ENCODE peak calls at places on chromosomes 2 and 18, in four cellular contexts. I, J, L and N are unnamed samples.

GRCh38 chr2:51165534-51166260 is 133.8 kb upstream of the NRXN1 start:
- DNase-seq in L (no peak), J (peak; percentile 3), I (no peak), N (no peak)

GRCh38 chr18:49274188-49274714 is 186.2 kb downstream of the DYM start:
- DNase-seq in J (peak; percentile 73), I (no peak), L (no peak), N (peak; percentile 58)

GRCh38 chr2:96259497-96259921 is 6.3 kb downstream of the TMEM127 start:
- DNase-seq in J (no peak), L (no peak), I (no peak), N (no peak)

GRCh38 chr2:22481507-22482217 is 903.3 kb upstream of the KLHL29 start:
- DNase-seq in L (no peak), I (no peak), J (no peak), N (no peak)

GRCh38 chr2:13056259-13056843 is 339.6 kb downstream of the TRIB2 start:
- DNase-seq in L (no peak), I (peak; percentile 31), J (peak; percentile 8), N (peak; percentile 10)

GRCh38 chr2:31270136-31270535 is 36.2 kb downstream of the EHD3 start:
- DNase-seq in I (no peak), L (no peak), J (peak; percentile 43), N (no peak)

GRCh38 chr2:165796819-165797530 is 2.9 kb upstream of the GALNT3 start:
- DNase-seq in J (no peak), I (no peak), L (no peak), N (no peak)

GRCh38 chr18:48304906-48305693 is 104.1 kb downstream of the ZBTB7C start:
- DNase-seq in I (no peak), L (no peak), J (no peak), N (no peak)

GRCh38 chr2:51597086-51597485 is 565.2 kb upstream of the NRXN1 start:
- DNase-seq in J (no peak), L (no peak), I (no peak), N (no peak)

GRCh38 chr2:64054166-64054915 is 35.1 kb upstream of the VPS54 start:
- DNase-seq in L (no peak), J (no peak), I (no peak), N (no peak)

GRCh38 chr18:9062418-9062751 is 40.1 kb upstream of the NDUFV2 start:
- DNase-seq in L (no peak), J (no peak), I (no peak), N (no peak)

GRCh38 chr2:74585406-74586182 is 31.1 kb downstream of the DOK1 start:
- DNase-seq in I (no peak), J (no peak), L (no peak), N (no peak)

GRCh38 chr2:17058772-17059402 is 393.3 kb upstream of the CYRIA start:
- DNase-seq in I (no peak), L (no peak), J (no peak), N (no peak)

GRCh38 chr2:98479959-98480524 is 35.4 kb downstream of the INPP4A start:
- DNase-seq in J (peak; percentile 90), I (peak; percentile 74), L (no peak), N (no peak)

GRCh38 chr18:3906072-3906471 is 456.1 kb downstream of the TGIF1 start:
- DNase-seq in I (no peak), L (no peak), J (peak; percentile 51), N (no peak)

GRCh38 chr2:45028276-45028675 is 19.0 kb upstream of the SIX2 start:
- DNase-seq in I (no peak), J (peak; percentile 26), L (no peak), N (peak; percentile 18)

GRCh38 chr18:44954256-44954655 is 273.6 kb downstream of the SETBP1 start:
- DNase-seq in I (no peak), J (no peak), L (no peak), N (no peak)

GRCh38 chr2:80971-81736 is 34.8 kb upstream of the FAM110C start:
- DNase-seq in L (no peak), J (no peak), I (no peak), N (no peak)

GRCh38 chr18:37412757-37413156 is 152.8 kb downstream of the CELF4 start:
- DNase-seq in I (no peak), L (no peak), J (no peak), N (no peak)

GRCh38 chr18:41165625-41166024 is 789.4 kb upstream of the PIK3C3 start:
- DNase-seq in L (no peak), J (peak; percentile 51), I (no peak), N (no peak)

GRCh38 chr18:58359226-58360019 is 269.5 kb downstream of the ALPK2 start:
- DNase-seq in I (no peak), J (peak; percentile 55), L (no peak), N (peak; percentile 29)

GRCh38 chr18:13137939-13138821 is 80.4 kb upstream of the LDLRAD4 start:
- DNase-seq in L (peak; percentile 59), J (peak; percentile 14), I (no peak), N (peak; percentile 93)

GRCh38 chr2:46796843-46797625 is 118.6 kb downstream of the MCFD2 start:
- DNase-seq in J (no peak), L (no peak), I (no peak), N (no peak)

GRCh38 chr2:235234711-235235110 is 259.1 kb upstream of the AGAP1 start:
- DNase-seq in I (no peak), J (peak; percentile 35), L (no peak), N (peak; percentile 67)

GRCh38 chr2:235727891-235728380 is 234.1 kb downstream of the AGAP1 start:
- DNase-seq in I (no peak), J (no peak), L (no peak), N (no peak)

GRCh38 chr18:9732031-9732430 is 23.9 kb downstream of the RAB31 start:
- DNase-seq in I (no peak), L (no peak), J (no peak), N (no peak)

GRCh38 chr2:215218587-215219577 is 80.5 kb upstream of the ABCA12 start:
- DNase-seq in I (no peak), J (peak; percentile 44), L (no peak), N (peak; percentile 41)

GRCh38 chr2:10471046-10471571 is 23.0 kb upstream of the ODC1 start:
- DNase-seq in L (no peak), J (peak; percentile 16), I (no peak), N (no peak)

GRCh38 chr2:206614825-206615224 is 27.5 kb upstream of the FAM237A start:
- DNase-seq in L (no peak), J (peak; percentile 14), I (no peak), N (peak; percentile 4)

GRCh38 chr2:240966906-240967680 is 31.3 kb upstream of the SNED1 start:
- DNase-seq in J (no peak), L (no peak), I (no peak), N (no peak)

GRCh38 chr2:22375094-22375493 is 1009.9 kb upstream of the KLHL29 start:
- DNase-seq in I (no peak), L (no peak), J (no peak), N (no peak)

GRCh38 chr2:175676813-175677212 is 325.3 kb downstream of the LNPK start:
- DNase-seq in L (no peak), I (no peak), J (no peak), N (no peak)

GRCh38 chr2:68046642-68047240 is 16.1 kb downstream of the C1D start:
- DNase-seq in J (no peak), I (no peak), L (no peak), N (no peak)

GRCh38 chr18:27921904-27922541 is 254.9 kb downstream of the CDH2 start:
- DNase-seq in I (no peak), L (no peak), J (peak; percentile 95), N (peak; percentile 75)

GRCh38 chr2:147603434-147604225 is 241.2 kb upstream of the ACVR2A start:
- DNase-seq in I (no peak), J (peak; percentile 43), L (no peak), N (no peak)